ENCODE peak calls at places on chromosome 14, in seven cellular contexts. Z is endothelial cell of umbilical vein, B is H1, O is Panc1, D is HCT116, X is sigmoid colon, J is HepG2. V is an unnamed sample.

GRCh38 chr14:46322730-46323425 is 328.7 kb downstream of the RPL10L start:
- DNase-seq in Z (peak; percentile 89), B (no peak), O (no peak), D (no peak), X (no peak), J (no peak), V (no peak)

GRCh38 chr14:60064491-60065072 is 27.1 kb upstream of the PCNX4 start:
- DNase-seq in Z (peak; percentile 48), B (no peak), O (peak; percentile 15), D (peak; percentile 12), X (no peak), J (peak; percentile 9), V (no peak)

GRCh38 chr14:76848879-76849278 is 22.7 kb downstream of the LRRC74A start:
- DNase-seq in Z (no peak), B (no peak), O (no peak), D (peak; percentile 15), X (no peak), J (no peak), V (no peak)

GRCh38 chr14:79225815-79226214 is 985.5 kb downstream of the DIO2 start:
- DNase-seq in Z (no peak), B (no peak), O (no peak), D (no peak), X (no peak), J (no peak), V (no peak)

GRCh38 chr14:61528591-61529021 is 166.7 kb upstream of the HIF1A start:
- DNase-seq in Z (no peak), B (no peak), O (no peak), D (no peak), X (no peak), J (no peak), V (no peak)

GRCh38 chr14:55957950-55958349 is 160.3 kb upstream of the PELI2 start:
- DNase-seq in Z (no peak), B (peak; percentile 81), O (no peak), D (no peak), X (no peak), J (no peak), V (no peak)

GRCh38 chr14:79281244-79282199 is 929.8 kb downstream of the DIO2 start:
- DNase-seq in Z (no peak), B (no peak), O (no peak), D (no peak), X (no peak), J (no peak), V (no peak)

GRCh38 chr14:22478247-22478646 is 110.8 kb downstream of the DAD1 start:
- DNase-seq in Z (no peak), B (no peak), O (no peak), D (no peak), X (no peak), J (no peak), V (no peak)

GRCh38 chr14:105526781-105527380 is 498 bp downstream of the TMEM121 start:
- DNase-seq in Z (no peak), B (no peak), O (no peak), D (no peak), X (no peak), J (no peak), V (no peak)

GRCh38 chr14:36553650-36554260 is 28.7 kb downstream of the NKX2-8 start:
- DNase-seq in Z (peak; percentile 49), B (no peak), O (peak; percentile 30), D (peak; percentile 41), X (no peak), J (peak; percentile 65), V (no peak)

GRCh38 chr14:76348898-76349297 is 27.0 kb upstream of the ESRRB start:
- DNase-seq in Z (peak; percentile 95), B (peak; percentile 47), O (no peak), D (peak; percentile 74), X (no peak), J (no peak), V (no peak)

GRCh38 chr14:74038015-74038859 is 19.1 kb downstream of the BBOF1 start:
- DNase-seq in Z (peak; percentile 76), B (no peak), O (no peak), D (no peak), X (no peak), J (peak; percentile 67), V (no peak)

GRCh38 chr14:23071244-23071974 is 14.1 kb upstream of the CDH24 start:
- DNase-seq in Z (peak; percentile 93), B (peak; percentile 82), O (no peak), D (no peak), X (peak; percentile 95), J (peak; percentile 94), V (peak; percentile 81)

GRCh38 chr14:53295985-53296582 is 143.0 kb upstream of the DDHD1 start:
- DNase-seq in Z (peak; percentile 48), B (no peak), O (peak; percentile 12), D (peak; percentile 23), X (no peak), J (peak; percentile 17), V (no peak)

GRCh38 chr14:105195533-105196227 is 14.6 kb upstream of the NUDT14 start:
- DNase-seq in Z (peak; percentile 57), B (no peak), O (no peak), D (no peak), X (no peak), J (no peak), V (no peak)

GRCh38 chr14:75800792-75801191 is 139.7 kb downstream of the TTLL5 start:
- DNase-seq in Z (no peak), B (no peak), O (no peak), D (no peak), X (no peak), J (no peak), V (no peak)

GRCh38 chr14:101252443-101253214 is 308.7 kb upstream of the DIO3 start:
- DNase-seq in Z (no peak), B (no peak), O (no peak), D (no peak), X (no peak), J (no peak), V (no peak)

GRCh38 chr14:95043732-95044462 is 113.4 kb downstream of the DICER1 start:
- DNase-seq in Z (no peak), B (no peak), O (no peak), D (no peak), X (peak; percentile 37), J (no peak), V (peak; percentile 6)

GRCh38 chr14:68788275-68789001 is 4.4 kb downstream of the ZFP36L1 start:
- DNase-seq in Z (peak; percentile 16), B (no peak), O (no peak), D (no peak), X (no peak), J (no peak), V (peak; percentile 7)

GRCh38 chr14:94113490-94113889 is 3.0 kb downstream of the IFI27 start:
- DNase-seq in Z (peak; percentile 30), B (no peak), O (no peak), D (no peak), X (peak; percentile 58), J (no peak), V (no peak)

GRCh38 chr14:71175491-71175890 is 268.2 kb downstream of the PCNX1 start:
- DNase-seq in Z (no peak), B (no peak), O (no peak), D (no peak), X (no peak), J (no peak), V (peak; percentile 79)

GRCh38 chr14:26896447-26896846 is 298.6 kb upstream of the NOVA1 start:
- DNase-seq in Z (no peak), B (no peak), O (no peak), D (no peak), X (peak; percentile 63), J (no peak), V (no peak)

GRCh38 chr14:81533536-81534343 is at the start of gene SEL1L:
- DNase-seq in Z (peak; percentile 100), B (peak; percentile 97), O (peak; percentile 96), D (peak; percentile 99), X (peak; percentile 100), J (peak; percentile 100), V (peak; percentile 100)

GRCh38 chr14:93040443-93040842 is 75.3 kb downstream of the ITPK1 start:
- DNase-seq in Z (no peak), B (no peak), O (no peak), D (no peak), X (no peak), J (no peak), V (no peak)

GRCh38 chr14:103703433-103704385 is 11.5 kb downstream of the XRCC3 start:
- DNase-seq in Z (peak; percentile 71), B (no peak), O (no peak), D (no peak), X (no peak), J (no peak), V (no peak)

GRCh38 chr14:21262410-21262809 is 6.8 kb downstream of the HNRNPC start:
- DNase-seq in Z (no peak), B (no peak), O (no peak), D (no peak), X (no peak), J (no peak), V (no peak)
- H3K36me3 ChIP-seq in Z (peaks cover 21% of the 10 kb centered on the region), B (peaks cover 95% of the 10 kb centered on the region), O (peaks cover 56% of the 10 kb centered on the region), D (peaks cover 77% of the 10 kb centered on the region), X (no peaks in the 10 kb centered on the region), J (peaks cover 83% of the 10 kb centered on the region), V (no peaks in the 10 kb centered on the region)

GRCh38 chr14:99481745-99482099 is 513 bp downstream of the CCNK start:
- DNase-seq in Z (no peak), B (no peak), O (no peak), D (no peak), X (no peak), J (no peak), V (no peak)

GRCh38 chr14:99478133-99478532 is 2.5 kb downstream of the SETD3 start:
- DNase-seq in Z (no peak), B (no peak), O (no peak), D (no peak), X (no peak), J (no peak), V (no peak)

GRCh38 chr14:99480856-99481744 is at the start of the genes CCNK and SETD3:
- DNase-seq in Z (peak; percentile 100), B (peak; percentile 99), O (peak; percentile 92), D (peak; percentile 99), X (peak; percentile 100), J (peak; percentile 98), V (peak; percentile 100)

GRCh38 chr14:99479160-99479902 is 1.3 kb downstream of the SETD3 start:
- DNase-seq in Z (peak; percentile 11), B (no peak), O (no peak), D (no peak), X (no peak), J (no peak), V (no peak)

GRCh38 chr14:99479903-99480855 is 480 bp downstream of the SETD3 start:
- DNase-seq in Z (peak; percentile 58), B (no peak), O (no peak), D (peak; percentile 13), X (peak; percentile 88), J (peak; percentile 16), V (peak; percentile 55)
- TF ChIP-seq CTCF in Z (no peak), B (no peak), O (no peak), D (peak; percentile 27), X (no peak), J (no peak), V (no peak)

DNA sequence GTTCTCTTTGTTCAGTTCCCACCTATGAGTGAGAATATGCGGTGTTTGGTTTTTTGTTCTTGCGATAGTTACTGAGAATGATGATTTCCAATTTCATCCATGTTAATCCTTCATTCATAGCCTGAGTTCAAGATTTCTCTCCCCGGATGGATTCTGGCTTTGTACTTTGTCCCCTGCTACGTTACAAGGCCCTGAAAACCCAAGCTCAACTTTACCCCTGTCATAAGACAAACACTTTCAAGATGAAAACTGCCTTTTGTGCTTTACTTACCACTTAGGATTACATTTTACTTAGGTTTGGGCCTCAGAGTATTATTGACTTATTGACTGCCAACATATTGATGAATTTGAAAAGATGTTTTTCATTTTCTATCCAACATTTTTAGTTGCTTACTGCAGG is 36.3 kb downstream of the FOXA1 start:
- DNase-seq in Z (no peak), B (no peak), O (no peak), D (no peak), X (no peak), J (no peak), V (no peak)
- TF ChIP-seq POLR2AphosphoS5 in Z (no peak), B (no peak), O (no peak), D (no peak), X (no peak), J (no peak), V (no peak)

GRCh38 chr14:91175296-91175695 is 61.4 kb downstream of the DGLUCY start:
- DNase-seq in Z (no peak), B (no peak), O (no peak), D (no peak), X (no peak), J (no peak), V (no peak)
- H3K36me3 ChIP-seq in Z (peaks cover 17% of the 10 kb centered on the region), B (peaks cover 10% of the 10 kb centered on the region), O (no peaks in the 10 kb centered on the region), D (peaks cover 10% of the 10 kb centered on the region), X (peaks cover 4% of the 10 kb centered on the region), J (peaks cover 29% of the 10 kb centered on the region), V (no peaks in the 10 kb centered on the region)